ENCODE peak calls at places on chromosomes 13 and 19, in six cellular contexts. Z is AG10803, L is IMR-90, V is HCT116, X is colonic mucosa, Y is HFF-Myc. G is an unnamed sample.
A peak's percentile ranks its signal among the peaks of the same experiment; 100 is the strongest.

GRCh38 chr13:47621931-47622330 is 379.1 kb downstream of the SUCLA2 start:
- DNase-seq in Z (no peak), L (peak; percentile 38), V (no peak), X (no peak), Y (no peak), G (peak; percentile 38)

GRCh38 chr13:40145139-40145538 is 489.7 kb downstream of the COG6 start:
- DNase-seq in Z (no peak), L (no peak), V (no peak), X (no peak), Y (no peak), G (no peak)

GRCh38 chr13:101945435-101945834 is 456.4 kb downstream of the FGF14 start:
- DNase-seq in Z (no peak), L (no peak), V (no peak), X (no peak), Y (no peak), G (no peak)

GRCh38 chr13:109610517-109610916 is 175.9 kb downstream of the IRS2 start:
- DNase-seq in Z (no peak), L (no peak), V (peak; percentile 3), X (peak; percentile 37), Y (no peak), G (no peak)

GRCh38 chr19:1455002-1455335 is 5.0 kb downstream of the APC2 start:
- DNase-seq in Z (no peak), L (no peak), V (no peak), X (no peak), Y (no peak), G (no peak)

GRCh38 chr13:43908156-43909126 is 28.7 kb downstream of the LACC1 start:
- DNase-seq in Z (peak; percentile 72), L (peak; percentile 91), V (peak; percentile 37), X (no peak), Y (peak; percentile 29), G (peak; percentile 90)

GRCh38 chr13:113851826-113852535 is 11.9 kb downstream of the GAS6 start:
- DNase-seq in Z (no peak), L (no peak), V (no peak), X (no peak), Y (no peak), G (no peak)

GRCh38 chr13:102799544-102800144 is 725 bp downstream of the BIVM start:
- DNase-seq in Z (peak; percentile 22), L (peak; percentile 5), V (no peak), X (no peak), Y (no peak), G (peak; percentile 21)

GRCh38 chr19:15562861-15563260 is 52.2 kb upstream of the CYP4F8 start:
- DNase-seq in Z (peak; percentile 43), L (peak; percentile 4), V (peak; percentile 28), X (no peak), Y (peak; percentile 55), G (no peak)

GRCh38 chr19:30222428-30222873 is 149.7 kb upstream of the ZNF536 start:
- DNase-seq in Z (no peak), L (no peak), V (no peak), X (no peak), Y (no peak), G (no peak)

GRCh38 chr19:571127-571974 is 1.0 kb upstream of the BSG start:
- DNase-seq in Z (no peak), L (peak; percentile 35), V (no peak), X (peak; percentile 76), Y (no peak), G (no peak)

GRCh38 chr19:44718441-44719261 is 19.7 kb downstream of the CEACAM16 start:
- DNase-seq in Z (peak; percentile 40), L (peak; percentile 56), V (no peak), X (peak; percentile 90), Y (peak; percentile 56), G (peak; percentile 35)

GRCh38 chr13:113945857-113946408 is 27.9 kb downstream of the C13orf46 start:
- DNase-seq in Z (no peak), L (no peak), V (no peak), X (no peak), Y (no peak), G (no peak)

GRCh38 chr13:98214008-98214643 is 37.1 kb upstream of the RNF113B start:
- DNase-seq in Z (peak; percentile 72), L (peak; percentile 95), V (no peak), X (no peak), Y (peak; percentile 53), G (peak; percentile 62)

GRCh38 chr19:39199025-39199424 is 2.3 kb downstream of the NCCRP1 start:
- DNase-seq in Z (peak; percentile 40), L (peak; percentile 63), V (no peak), X (no peak), Y (no peak), G (peak; percentile 17)

GRCh38 chr13:80235559-80236296 is 105.2 kb downstream of the SPRY2 start:
- DNase-seq in Z (peak; percentile 9), L (no peak), V (no peak), X (peak; percentile 58), Y (no peak), G (peak; percentile 47)

GRCh38 chr19:46902402-46902766 is 41.6 kb downstream of the ARHGAP35 start:
- DNase-seq in Z (peak; percentile 45), L (peak; percentile 31), V (peak; percentile 71), X (no peak), Y (no peak), G (no peak)

GRCh38 chr19:14566712-14567077 is 5.2 kb downstream of the NDUFB7 start:
- DNase-seq in Z (no peak), L (no peak), V (no peak), X (no peak), Y (no peak), G (no peak)

GRCh38 chr19:19110410-19111137 is 27.7 kb downstream of the TMEM161A start:
- DNase-seq in Z (no peak), L (no peak), V (no peak), X (no peak), Y (no peak), G (no peak)

GRCh38 chr19:4288091-4288777 is 9.2 kb downstream of the SHD start:
- DNase-seq in Z (no peak), L (no peak), V (peak; percentile 51), X (no peak), Y (no peak), G (no peak)

GRCh38 chr13:113186061-113186900 is 22.2 kb downstream of the PCID2 start:
- DNase-seq in Z (no peak), L (no peak), V (no peak), X (no peak), Y (no peak), G (peak; percentile 34)

GRCh38 chr19:31226536-31226935 is 122.7 kb downstream of the TSHZ3 start:
- DNase-seq in Z (peak; percentile 82), L (no peak), V (no peak), X (no peak), Y (peak; percentile 83), G (no peak)

GRCh38 chr13:106915146-106915545 is 347.2 kb upstream of the ARGLU1 start:
- DNase-seq in Z (no peak), L (no peak), V (no peak), X (no peak), Y (no peak), G (no peak)

GRCh38 chr19:17325881-17326594 is 8.6 kb downstream of the ANO8 start:
- DNase-seq in Z (no peak), L (no peak), V (no peak), X (no peak), Y (no peak), G (peak; percentile 32)

GRCh38 chr19:2391118-2391725 is 31.2 kb downstream of the TMPRSS9 start:
- DNase-seq in Z (peak; percentile 77), L (peak; percentile 78), V (peak; percentile 66), X (peak; percentile 48), Y (peak; percentile 65), G (peak; percentile 70)

GRCh38 chr19:29326849-29327840 is 114.2 kb upstream of the UQCRFS1 start:
- DNase-seq in Z (no peak), L (no peak), V (no peak), X (no peak), Y (no peak), G (no peak)

GRCh38 chr13:59444210-59444857 is 719.4 kb downstream of the DIAPH3 start:
- DNase-seq in Z (no peak), L (no peak), V (no peak), X (no peak), Y (no peak), G (no peak)

GRCh38 chr19:919157-920050 is 2.3 kb downstream of the KISS1R start:
- DNase-seq in Z (no peak), L (no peak), V (no peak), X (no peak), Y (no peak), G (no peak)

GRCh38 chr13:98632971-98633370 is 56.1 kb upstream of the STK24 start:
- DNase-seq in Z (no peak), L (peak; percentile 5), V (no peak), X (no peak), Y (no peak), G (peak; percentile 19)

GRCh38 chr19:5827342-5827890 is 12.1 kb downstream of the FUT6 start:
- DNase-seq in Z (no peak), L (no peak), V (no peak), X (no peak), Y (no peak), G (no peak)
- H3K4me3 ChIP-seq in Z (peak overlapping the region; percentile 84), L (peak overlapping the region; percentile 59), V (peak overlapping the region; percentile 56), X (no peak overlapping the region), Y (no peak overlapping the region), G (peak overlapping the region; percentile 42)

GRCh38 chr19:7852851-7853759 is 21.1 kb downstream of the PRR36 start:
- DNase-seq in Z (peak; percentile 29), L (peak; percentile 41), V (peak; percentile 85), X (peak; percentile 86), Y (no peak), G (peak; percentile 33)
- H3K4me3 ChIP-seq in Z (no peak overlapping the region), L (no peak overlapping the region), V (no peak overlapping the region), X (no peak overlapping the region), Y (no peak overlapping the region), G (no peak overlapping the region)

DNA sequence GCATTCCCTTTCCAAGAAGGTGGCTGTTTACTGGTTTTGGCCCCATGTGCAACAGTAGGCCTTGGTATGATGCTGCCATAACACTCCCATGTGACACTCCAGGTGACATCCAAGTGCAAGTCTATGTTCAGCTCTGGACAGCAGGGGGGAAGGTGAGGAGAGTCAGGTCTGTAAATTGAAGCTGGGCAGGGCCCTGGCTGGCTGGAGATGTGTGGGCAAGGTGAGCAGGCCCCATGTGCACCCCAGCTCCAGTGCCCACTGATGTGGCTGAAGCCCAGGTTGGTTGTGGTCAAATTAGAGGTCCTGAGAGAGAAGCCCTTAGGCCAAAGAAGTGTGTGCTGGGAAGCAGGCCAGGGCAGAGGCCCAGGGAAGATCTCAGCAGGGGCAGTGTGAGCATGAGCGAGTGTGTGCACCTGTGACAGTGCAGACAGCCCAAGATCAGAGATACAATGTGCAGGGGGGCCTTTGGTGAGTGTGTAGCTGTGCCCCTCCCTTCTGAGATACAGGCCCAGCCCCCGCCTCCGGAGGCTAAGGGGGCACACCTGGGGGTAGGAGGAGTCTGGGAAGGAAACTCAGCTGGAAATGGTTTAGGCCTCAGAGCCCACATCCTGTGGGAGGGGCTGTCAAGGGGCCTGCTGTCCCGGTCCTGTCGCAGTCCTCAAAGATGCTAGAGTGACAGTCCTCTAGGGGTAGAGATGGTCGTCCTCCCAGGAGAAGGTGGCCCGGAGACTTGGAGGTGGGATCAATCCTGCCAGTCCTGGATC is 18.6 kb downstream of the DEDD2 start:
- DNase-seq in Z (no peak), L (no peak), V (no peak), X (peak; percentile 47), Y (no peak), G (no peak)
- H3K4me3 ChIP-seq in Z (no peak overlapping the region), L (no peak overlapping the region), V (no peak overlapping the region), X (no peak overlapping the region), Y (no peak overlapping the region), G (no peak overlapping the region)

GRCh38 chr19:45781282-45782161 is 768 bp downstream of the DMPK start:
- DNase-seq in Z (no peak), L (no peak), V (no peak), X (no peak), Y (no peak), G (no peak)
- H3K4me3 ChIP-seq in Z (peak overlapping the region; percentile 77), L (peak overlapping the region; percentile 33), V (peak overlapping the region; percentile 34), X (peak overlapping the region; percentile 35), Y (peak overlapping the region; percentile 25), G (peak overlapping the region; percentile 30)

G was measured in astrocyte of the spinal cord.